ENCODE peak calls at places on chromosome 3, in five cellular contexts. W, N, H, C and F are unnamed samples.

GRCh38 chr3:55476515-55476914 is 10.6 kb downstream of the WNT5A start:
- DNase-seq in W (no peak), N (peak; percentile 90), H (no peak), C (no peak), F (no peak)

GRCh38 chr3:56131976-56132590 is 336.2 kb downstream of the ERC2 start:
- DNase-seq in W (no peak), N (peak; percentile 78), H (no peak), C (no peak), F (no peak)

GRCh38 chr3:142993958-142994442 is 7.4 kb upstream of the U2SURP start:
- DNase-seq in W (peak; percentile 31), N (peak; percentile 55), H (peak; percentile 61), C (no peak), F (peak; percentile 49)

GRCh38 chr3:186259612-186260383 is 102.2 kb downstream of the DGKG start:
- DNase-seq in W (peak; percentile 63), N (peak; percentile 83), H (peak; percentile 84), C (peak; percentile 80), F (peak; percentile 74)

GRCh38 chr3:151794080-151794479 is 19.8 kb upstream of the AADAC start:
- DNase-seq in W (no peak), N (no peak), H (no peak), C (no peak), F (no peak)

GRCh38 chr3:70064194-70064787 is 64.8 kb downstream of the SAMMSON start:
- DNase-seq in W (peak; percentile 1), N (peak; percentile 15), H (peak; percentile 20), C (peak; percentile 20), F (no peak)

GRCh38 chr3:73848173-73848751 is 223.5 kb upstream of the PDZRN3 start:
- DNase-seq in W (peak; percentile 51), N (peak; percentile 30), H (no peak), C (peak; percentile 5), F (no peak)

GRCh38 chr3:197880361-197881339 is 69.3 kb upstream of the RPL35A start:
- DNase-seq in W (no peak), N (no peak), H (no peak), C (no peak), F (no peak)

GRCh38 chr3:22118542-22118941 is 367.5 kb upstream of the ZNF385D start:
- DNase-seq in W (no peak), N (no peak), H (no peak), C (peak; percentile 36), F (no peak)

GRCh38 chr3:139044366-139045210 is at the start of gene PRR23C:
- DNase-seq in W (no peak), N (no peak), H (no peak), C (no peak), F (no peak)

GRCh38 chr3:64563776-64564175 is 124.0 kb downstream of the ADAMTS9 start:
- DNase-seq in W (no peak), N (no peak), H (no peak), C (no peak), F (no peak)

GRCh38 chr3:148955544-148956346 is 35.6 kb upstream of the GYG1 start:
- DNase-seq in W (peak; percentile 54), N (peak; percentile 68), H (peak; percentile 60), C (peak; percentile 51), F (peak; percentile 35)

GRCh38 chr3:134463676-134464611 is 21.8 kb downstream of the ANAPC13 start:
- DNase-seq in W (no peak), N (peak; percentile 82), H (peak; percentile 43), C (no peak), F (peak; percentile 47)

GRCh38 chr3:114525278-114525677 is 231.4 kb downstream of the TIGIT start:
- DNase-seq in W (no peak), N (no peak), H (no peak), C (no peak), F (no peak)

GRCh38 chr3:187040637-187041361 is 98.5 kb downstream of the RPL39L start:
- DNase-seq in W (no peak), N (no peak), H (no peak), C (no peak), F (no peak)

GRCh38 chr3:127183931-127184869 is 8.7 kb upstream of the PRR23E start:
- DNase-seq in W (no peak), N (no peak), H (no peak), C (no peak), F (peak; percentile 23)

GRCh38 chr3:64141476-64141875 is 83.8 kb downstream of the PRICKLE2 start:
- DNase-seq in W (no peak), N (no peak), H (no peak), C (no peak), F (no peak)

GRCh38 chr3:167855306-167855705 is 119.8 kb downstream of the SERPINI1 start:
- DNase-seq in W (no peak), N (no peak), H (no peak), C (no peak), F (no peak)

GRCh38 chr3:194675081-194675640 is 3.2 kb upstream of the LSG1 start:
- DNase-seq in W (no peak), N (no peak), H (no peak), C (no peak), F (no peak)

GRCh38 chr3:124707667-124708066 is 22.6 kb upstream of the UMPS start:
- DNase-seq in W (no peak), N (peak; percentile 15), H (no peak), C (no peak), F (no peak)